ENCODE peak calls at places on chromosomes 13 and 19, in four cellular contexts. I, Z, H and D are unnamed samples.

GRCh38 chr19:46862974-46863632 is 2.3 kb downstream of the ARHGAP35 start:
- DNase-seq in I (no peak), Z (no peak), H (no peak), D (no peak)

GRCh38 chr13:51912091-51912490 is 50.3 kb downstream of the CCDC70 start:
- DNase-seq in H (no peak), Z (no peak), I (no peak), D (no peak)

GRCh38 chr19:45218887-45219780 is 26.1 kb downstream of the EXOC3L2 start:
- DNase-seq in Z (no peak), H (no peak), I (no peak), D (no peak)

GRCh38 chr13:99275093-99275469 is 16.9 kb upstream of the GPR18 start:
- DNase-seq in Z (peak), I (no peak), H (no peak), D (no peak)

GRCh38 chr13:86757236-86757978 is 913.8 kb upstream of the SLITRK5 start:
- DNase-seq in I (no peak), H (no peak), Z (peak), D (no peak)

GRCh38 chr13:38602261-38602660 is 84.6 kb upstream of the FREM2 start:
- DNase-seq in Z (peak), H (no peak), I (no peak), D (no peak)

GRCh38 chr19:29309637-29310036 is 96.7 kb upstream of the UQCRFS1 start:
- DNase-seq in H (no peak), I (no peak), Z (no peak), D (no peak)

GRCh38 chr19:3179739-3180293 is 1.2 kb downstream of the S1PR4 start:
- DNase-seq in I (no peak), Z (no peak), H (no peak), D (no peak)

GRCh38 chr19:48872884-48873475 is 759 bp downstream of the PPP1R15A start:
- DNase-seq in Z (peak), H (peak), I (peak), D (peak)

GRCh38 chr19:41064974-41065569 is 23.2 kb upstream of the CYP2A13 start:
- DNase-seq in Z (peak), I (no peak), H (no peak), D (no peak)

GRCh38 chr13:76570485-76570884 is 315.7 kb downstream of the KCTD12 start:
- DNase-seq in H (no peak), Z (no peak), I (no peak), D (no peak)

GRCh38 chr13:21348771-21349170 is 110.3 kb downstream of the ZDHHC20 start:
- DNase-seq in I (no peak), Z (no peak), H (no peak), D (no peak)

GRCh38 chr19:43739419-43739818 is 15.3 kb downstream of the SMG9 start:
- DNase-seq in I (no peak), Z (no peak), H (no peak), D (no peak)

GRCh38 chr19:38250821-38251563 is 5.2 kb downstream of the PPP1R14A start:
- DNase-seq in H (peak), I (no peak), Z (no peak), D (peak)

GRCh38 chr19:2336528-2337328 is 8.2 kb downstream of the SPPL2B start:
- DNase-seq in I (no peak), H (no peak), Z (no peak), D (no peak)

GRCh38 chr19:13827656-13828055 is 32.4 kb downstream of the ZSWIM4 start:
- DNase-seq in H (no peak), Z (no peak), I (no peak), D (no peak)

GRCh38 chr19:30719991-30720329 is 347.8 kb downstream of the ZNF536 start:
- DNase-seq in H (no peak), Z (peak), I (no peak), D (peak)

GRCh38 chr13:50366488-50367174 is 351.4 kb downstream of the KCNRG start:
- DNase-seq in H (no peak), I (no peak), Z (no peak), D (no peak)

GRCh38 chr13:111219306-111219705 is 101.1 kb upstream of the TEX29 start:
- DNase-seq in I (no peak), Z (peak), H (no peak), D (no peak)

GRCh38 chr13:27266937-27267336 is 3.7 kb upstream of the RASL11A start:
- DNase-seq in I (no peak), H (no peak), Z (no peak), D (no peak)

GRCh38 chr19:29583196-29584006 is 22.7 kb upstream of the POP4 start:
- DNase-seq in I (no peak), H (no peak), Z (peak), D (no peak)

GRCh38 chr19:54684537-54684936 is 21.8 kb downstream of the LILRB4 start:
- DNase-seq in Z (peak), I (no peak), H (no peak), D (no peak)

GRCh38 chr19:10270180-10270615 is 722 bp upstream of the ICAM1 start:
- DNase-seq in H (peak), Z (no peak), I (no peak), D (peak)

GRCh38 chr19:10418281-10419199 is 1.8 kb upstream of the PDE4A start:
- DNase-seq in Z (no peak), H (no peak), I (no peak), D (no peak)

GRCh38 chr13:93268327-93269028 is 41.9 kb downstream of the GPC6 start:
- DNase-seq in I (no peak), H (no peak), Z (no peak), D (no peak)

GRCh38 chr19:33450689-33451088 is 70.9 kb downstream of the PEPD start:
- DNase-seq in H (no peak), I (no peak), Z (no peak), D (no peak)

GRCh38 chr13:43058318-43058674 is 34.9 kb downstream of the DNAJC15 start:
- DNase-seq in I (no peak), Z (peak), H (no peak), D (peak)

GRCh38 chr13:113815151-113816058 is 48.5 kb downstream of the GAS6 start:
- DNase-seq in I (no peak), H (no peak), Z (no peak), D (no peak)

GRCh38 chr13:110711778-110712070 is 1.8 kb upstream of the ING1 start:
- DNase-seq in Z (no peak), H (no peak), I (no peak), D (no peak)

GRCh38 chr13:105341256-105341655 is 1194.2 kb downstream of the EFNB2 start:
- DNase-seq in I (no peak), Z (no peak), H (no peak), D (no peak)

GRCh38 chr19:31338069-31338767 is 11.0 kb downstream of the TSHZ3 start:
- DNase-seq in Z (no peak), H (peak), I (peak), D (peak)

GRCh38 chr19:18020212-18021067 is 12.5 kb downstream of the ARRDC2 start:
- DNase-seq in Z (no peak), H (peak), I (no peak), D (peak)

GRCh38 chr19:44948237-44948636 is 2.4 kb downstream of the APOC2 start:
- DNase-seq in I (no peak), H (no peak), Z (no peak), D (no peak)

GRCh38 chr13:90950134-90950533 is 397.4 kb upstream of the MIR17HG start:
- DNase-seq in Z (no peak), H (no peak), I (no peak), D (no peak)

GRCh38 chr13:80047406-80047805 is 293.5 kb downstream of the SPRY2 start:
- DNase-seq in Z (peak), I (no peak), H (no peak), D (no peak)